ENCODE peak calls at places on chromosomes 5 and 9, in six cellular contexts. J, I, D, S, R and N are unnamed samples.

GRCh38 chr5:8879248-8879647 is 666.6 kb downstream of the SEMA5A start:
- DNase-seq in J (no peak), I (no peak), D (no peak), S (no peak), R (no peak), N (no peak)

GRCh38 chr5:130715541-130715940 is 449.5 kb downstream of the HINT1 start:
- DNase-seq in J (no peak), I (no peak), D (no peak), S (no peak), R (no peak), N (no peak)

GRCh38 chr5:134245101-134245604 is 19.3 kb upstream of the PPP2CA start:
- DNase-seq in J (no peak), I (no peak), D (peak), S (peak), R (peak), N (no peak)

GRCh38 chr5:146805099-146805498 is 73.5 kb downstream of the PPP2R2B start:
- DNase-seq in J (peak), I (no peak), D (peak), S (no peak), R (no peak), N (no peak)

GRCh38 chr5:177470759-177471536 is 2.5 kb downstream of the DBN1 start:
- DNase-seq in J (no peak), I (no peak), D (no peak), S (no peak), R (no peak), N (no peak)

GRCh38 chr5:146137967-146138403 is 32.6 kb upstream of the PLAC8L1 start:
- DNase-seq in J (no peak), I (no peak), D (peak), S (no peak), R (no peak), N (no peak)

GRCh38 chr9:128061305-128061704 is 5.8 kb downstream of the NAIF1 start:
- DNase-seq in J (no peak), I (no peak), D (no peak), S (no peak), R (no peak), N (no peak)

GRCh38 chr9:127055745-127056402 is 66.6 kb downstream of the ANGPTL2 start:
- DNase-seq in J (no peak), I (no peak), D (no peak), S (no peak), R (no peak), N (no peak)

GRCh38 chr5:620152-620551 is 8.0 kb downstream of the CEP72 start:
- DNase-seq in J (no peak), I (no peak), D (no peak), S (no peak), R (no peak), N (peak)

GRCh38 chr5:65984098-65984885 is 57.9 kb downstream of the ERBIN start:
- DNase-seq in J (no peak), I (no peak), D (no peak), S (no peak), R (no peak), N (no peak)

GRCh38 chr9:114612272-114612923 is 1.3 kb downstream of the TMEM268 start:
- DNase-seq in J (peak), I (no peak), D (no peak), S (no peak), R (no peak), N (peak)

GRCh38 chr5:104754311-104754995 is 1191.9 kb upstream of the NUDT12 start:
- DNase-seq in J (peak), I (no peak), D (no peak), S (no peak), R (no peak), N (no peak)

GRCh38 chr5:161546463-161547301 is at the start of gene GABRB2:
- DNase-seq in J (peak), I (no peak), D (peak), S (peak), R (peak), N (peak)

GRCh38 chr5:175893466-175893865 is 22.1 kb downstream of the CPLX2 start:
- DNase-seq in J (no peak), I (no peak), D (no peak), S (no peak), R (no peak), N (no peak)

GRCh38 chr5:81768960-81769452 is 18.1 kb upstream of the SSBP2 start:
- DNase-seq in J (no peak), I (no peak), D (peak), S (peak), R (no peak), N (no peak)

GRCh38 chr5:122415481-122416120 is 103.6 kb downstream of the SNCAIP start:
- DNase-seq in J (peak), I (peak), D (peak), S (peak), R (peak), N (peak)